ENCODE peak calls at places on chromosomes 11 and 22, in seven cellular contexts. E is NCI-H345, N is islet precursor cell, S is cardiac fibroblast, C is DMS153, L is DMS79, B is ecto neural progenitor cell. D is an unnamed sample.

GRCh38 chr11:67483901-67484665 is 1.3 kb downstream of the AIP start:
- DNase-seq in C (no peak), N (no peak), B (no peak), E (no peak), L (no peak), S (no peak), D (no peak)

GRCh38 chr11:12235549-12235944 is 125.2 kb downstream of the MICAL2 start:
- DNase-seq in B (no peak), C (peak; percentile 41), N (peak; percentile 66), S (no peak), L (no peak), E (peak; percentile 8), D (no peak)

GRCh38 chr11:47510231-47510630 is 42.7 kb downstream of the CELF1 start:
- DNase-seq in B (no peak), L (no peak), N (no peak), S (peak; percentile 64), E (no peak), C (no peak), D (no peak)

GRCh38 chr11:11155962-11156815 is 196.9 kb downstream of the CSNK2A3 start:
- DNase-seq in C (no peak), S (no peak), E (no peak), B (peak; percentile 79), L (no peak), N (peak; percentile 82), D (no peak)

GRCh38 chr11:119540370-119541125 is 117.6 kb upstream of the THY1 start:
- DNase-seq in S (no peak), N (peak; percentile 37), E (no peak), C (no peak), B (no peak), L (no peak), D (no peak)

GRCh38 chr11:73931039-73931645 is 19.7 kb upstream of the DNAJB13 start:
- DNase-seq in C (peak; percentile 21), E (peak; percentile 30), B (peak; percentile 57), L (peak; percentile 60), N (peak; percentile 81), S (peak; percentile 90), D (peak; percentile 74)

GRCh38 chr11:32723332-32723731 is 71.1 kb downstream of the CCDC73 start:
- DNase-seq in C (no peak), N (no peak), S (no peak), E (no peak), L (no peak), B (no peak), D (no peak)

GRCh38 chr22:44583854-44584253 is 85.8 kb upstream of the RTL6 start:
- DNase-seq in B (peak; percentile 47), N (peak; percentile 45), S (no peak), L (no peak), E (no peak), C (no peak), D (no peak)

GRCh38 chr11:122100222-122101080 is 15.6 kb downstream of the BLID start:
- DNase-seq in L (peak; percentile 75), C (no peak), S (peak; percentile 65), N (peak; percentile 75), E (peak; percentile 76), B (peak; percentile 51), D (peak; percentile 70)

GRCh38 chr11:42494459-42494858 is 817.3 kb upstream of the API5 start:
- DNase-seq in C (no peak), B (no peak), E (no peak), S (no peak), N (no peak), L (no peak), D (no peak)

GRCh38 chr22:39997939-39998726 is 3.4 kb downstream of the FAM83F start:
- DNase-seq in L (peak; percentile 60), C (peak; percentile 71), S (peak; percentile 5), E (peak; percentile 45), N (peak; percentile 94), B (no peak), D (no peak)

GRCh38 chr22:37302617-37303555 is 20.6 kb downstream of the CYTH4 start:
- DNase-seq in C (no peak), L (no peak), B (no peak), E (no peak), S (no peak), N (no peak), D (no peak)

GRCh38 chr22:48569476-48570233 is 1258.0 kb downstream of the BRD1 start:
- DNase-seq in B (no peak), E (no peak), N (no peak), S (no peak), C (no peak), L (no peak), D (no peak)

GRCh38 chr22:49807780-49808708 is 19.6 kb downstream of the BRD1 start:
- DNase-seq in E (no peak), N (no peak), C (no peak), S (no peak), L (no peak), B (no peak), D (no peak)

GRCh38 chr11:43952401-43953342 is 10.2 kb downstream of the C11orf96 start:
- DNase-seq in B (no peak), E (peak; percentile 26), N (peak; percentile 32), L (no peak), S (no peak), C (peak; percentile 64), D (no peak)

GRCh38 chr22:49894321-49895072 is 23.7 kb downstream of the ALG12 start:
- DNase-seq in S (no peak), B (no peak), L (no peak), N (no peak), C (no peak), E (no peak), D (no peak)

GRCh38 chr11:33553486-33553885 is 147.1 kb downstream of the C11orf91 start:
- DNase-seq in N (no peak), S (peak; percentile 35), C (no peak), B (no peak), L (no peak), E (no peak), D (no peak)

GRCh38 chr11:86676533-86677154 is 4.2 kb upstream of the ME3 start:
- DNase-seq in E (peak; percentile 46), B (peak; percentile 67), L (no peak), N (peak; percentile 83), S (peak; percentile 42), C (peak; percentile 81), D (no peak)

GRCh38 chr11:94130589-94131362 is 2.1 kb downstream of the PANX1 start:
- DNase-seq in E (no peak), S (peak; percentile 95), N (no peak), L (peak; percentile 23), C (no peak), B (no peak), D (no peak)

GRCh38 chr22:30002861-30003489 is 77.3 kb upstream of the HORMAD2 start:
- DNase-seq in B (no peak), L (no peak), C (no peak), S (no peak), N (no peak), E (no peak), D (no peak)

GRCh38 chr22:36741204-36741793 is 34.6 kb downstream of the IFT27 start:
- DNase-seq in N (peak; percentile 52), S (peak; percentile 31), C (peak; percentile 38), L (no peak), B (no peak), E (no peak), D (no peak)

GRCh38 chr11:13343931-13344717 is 66.5 kb downstream of the BMAL1 start:
- DNase-seq in N (peak; percentile 85), C (peak; percentile 60), S (peak; percentile 86), B (peak; percentile 71), L (peak; percentile 75), E (peak; percentile 63), D (peak; percentile 65)

GRCh38 chr11:118046051-118046963 is 30.6 kb upstream of the TMPRSS4 start:
- DNase-seq in L (peak; percentile 92), B (no peak), N (peak; percentile 35), S (no peak), E (no peak), C (no peak), D (peak; percentile 19)

GRCh38 chr11:6757373-6757967 is 14.3 kb downstream of the OR2AG2 start:
- DNase-seq in C (peak; percentile 24), E (peak; percentile 50), L (no peak), N (peak; percentile 77), B (peak; percentile 52), S (peak; percentile 76), D (peak; percentile 82)

GRCh38 chr22:17638432-17639237 is at the start of gene BCL2L13:
- DNase-seq in S (peak; percentile 88), B (peak; percentile 93), L (peak; percentile 57), E (peak; percentile 85), N (peak; percentile 96), C (peak; percentile 70), D (peak; percentile 89)